ENCODE peak calls at places on chromosome 21, in eight cellular contexts. One of them, this sample, is unnamed.

GRCh38 chr21:39575778-39576177 is 37.0 kb upstream of the B3GALT5 start:
- DNase-seq in suprapubic skin: no peak
- DNase-seq in HEK293T: no peak
- DNase-seq in stimulated activated CD4-positive, alpha-beta T cell treated with anti-CD3 and anti-CD28 coated beads, TNF-alpha, amount 100 ng/mL, for 48 hours: no peak
- DNase-seq in astrocyte of the hippocampus: peak; percentile 65
- DNase-seq in NCI-H146: no peak
- DNase-seq in NCI-H1105: no peak
- DNase-seq in germinal center: no peak
- DNase-seq in this sample: no peak

GRCh38 chr21:31730687-31731111 is 1.2 kb downstream of the SCAF4 start:
- DNase-seq in suprapubic skin: no peak
- DNase-seq in HEK293T: peak; percentile 42
- DNase-seq in stimulated activated CD4-positive, alpha-beta T cell treated with anti-CD3 and anti-CD28 coated beads, TNF-alpha, amount 100 ng/mL, for 48 hours: no peak
- DNase-seq in astrocyte of the hippocampus: peak; percentile 51
- DNase-seq in NCI-H146: peak; percentile 28
- DNase-seq in NCI-H1105: no peak
- DNase-seq in germinal center: no peak
- DNase-seq in this sample: peak; percentile 15

GRCh38 chr21:20418353-20418752 is 579.9 kb upstream of the NCAM2 start:
- DNase-seq in suprapubic skin: no peak
- DNase-seq in HEK293T: no peak
- DNase-seq in stimulated activated CD4-positive, alpha-beta T cell treated with anti-CD3 and anti-CD28 coated beads, TNF-alpha, amount 100 ng/mL, for 48 hours: no peak
- DNase-seq in astrocyte of the hippocampus: no peak
- DNase-seq in NCI-H146: no peak
- DNase-seq in NCI-H1105: no peak
- DNase-seq in germinal center: no peak
- DNase-seq in this sample: no peak

GRCh38 chr21:42154237-42155044 is 64.5 kb upstream of the ABCG1 start:
- DNase-seq in suprapubic skin: peak; percentile 67
- DNase-seq in HEK293T: no peak
- DNase-seq in stimulated activated CD4-positive, alpha-beta T cell treated with anti-CD3 and anti-CD28 coated beads, TNF-alpha, amount 100 ng/mL, for 48 hours: no peak
- DNase-seq in astrocyte of the hippocampus: no peak
- DNase-seq in NCI-H146: no peak
- DNase-seq in NCI-H1105: no peak
- DNase-seq in germinal center: no peak
- DNase-seq in this sample: no peak

GRCh38 chr21:45981641-45982255 is at the start of gene COL6A1:
- DNase-seq in suprapubic skin: peak; percentile 83
- DNase-seq in HEK293T: peak; percentile 89
- DNase-seq in stimulated activated CD4-positive, alpha-beta T cell treated with anti-CD3 and anti-CD28 coated beads, TNF-alpha, amount 100 ng/mL, for 48 hours: no peak
- DNase-seq in astrocyte of the hippocampus: peak; percentile 87
- DNase-seq in NCI-H146: no peak
- DNase-seq in NCI-H1105: peak; percentile 64
- DNase-seq in germinal center: no peak
- DNase-seq in this sample: no peak

GRCh38 chr21:43305336-43305665 is 121.6 kb downstream of the SIK1 start:
- DNase-seq in suprapubic skin: no peak
- DNase-seq in HEK293T: no peak
- DNase-seq in stimulated activated CD4-positive, alpha-beta T cell treated with anti-CD3 and anti-CD28 coated beads, TNF-alpha, amount 100 ng/mL, for 48 hours: no peak
- DNase-seq in astrocyte of the hippocampus: no peak
- DNase-seq in NCI-H146: no peak
- DNase-seq in NCI-H1105: no peak
- DNase-seq in germinal center: no peak
- DNase-seq in this sample: no peak

GRCh38 chr21:37502947-37503346 is 136.4 kb downstream of the DYRK1A start:
- DNase-seq in suprapubic skin: no peak
- DNase-seq in HEK293T: no peak
- DNase-seq in stimulated activated CD4-positive, alpha-beta T cell treated with anti-CD3 and anti-CD28 coated beads, TNF-alpha, amount 100 ng/mL, for 48 hours: no peak
- DNase-seq in astrocyte of the hippocampus: no peak
- DNase-seq in NCI-H146: no peak
- DNase-seq in NCI-H1105: no peak
- DNase-seq in germinal center: no peak
- DNase-seq in this sample: no peak

GRCh38 chr21:34074283-34075098 is 1.1 kb downstream of the MRPS6 start:
- DNase-seq in suprapubic skin: no peak
- DNase-seq in HEK293T: no peak
- DNase-seq in stimulated activated CD4-positive, alpha-beta T cell treated with anti-CD3 and anti-CD28 coated beads, TNF-alpha, amount 100 ng/mL, for 48 hours: no peak
- DNase-seq in astrocyte of the hippocampus: peak; percentile 39
- DNase-seq in NCI-H146: no peak
- DNase-seq in NCI-H1105: no peak
- DNase-seq in germinal center: no peak
- DNase-seq in this sample: no peak

GRCh38 chr21:41419921-41420862 is 5.8 kb upstream of the MX1 start:
- DNase-seq in suprapubic skin: peak; percentile 91
- DNase-seq in HEK293T: no peak
- DNase-seq in stimulated activated CD4-positive, alpha-beta T cell treated with anti-CD3 and anti-CD28 coated beads, TNF-alpha, amount 100 ng/mL, for 48 hours: peak; percentile 10
- DNase-seq in astrocyte of the hippocampus: peak; percentile 94
- DNase-seq in NCI-H146: peak; percentile 40
- DNase-seq in NCI-H1105: peak; percentile 77
- DNase-seq in germinal center: peak; percentile 61
- DNase-seq in this sample: peak; percentile 22

GRCh38 chr21:45104560-45104959 is 30.2 kb downstream of the ADARB1 start:
- DNase-seq in suprapubic skin: no peak
- DNase-seq in HEK293T: no peak
- DNase-seq in stimulated activated CD4-positive, alpha-beta T cell treated with anti-CD3 and anti-CD28 coated beads, TNF-alpha, amount 100 ng/mL, for 48 hours: no peak
- DNase-seq in astrocyte of the hippocampus: peak; percentile 60
- DNase-seq in NCI-H146: no peak
- DNase-seq in NCI-H1105: no peak
- DNase-seq in germinal center: no peak
- DNase-seq in this sample: no peak

GRCh38 chr21:25500598-25500997 is 106.7 kb downstream of the MRPL39 start:
- DNase-seq in suprapubic skin: no peak
- DNase-seq in HEK293T: no peak
- DNase-seq in stimulated activated CD4-positive, alpha-beta T cell treated with anti-CD3 and anti-CD28 coated beads, TNF-alpha, amount 100 ng/mL, for 48 hours: no peak
- DNase-seq in astrocyte of the hippocampus: no peak
- DNase-seq in NCI-H146: no peak
- DNase-seq in NCI-H1105: no peak
- DNase-seq in germinal center: no peak
- DNase-seq in this sample: no peak

This sample was measured in NCI-H774.